ENCODE peak calls at places on chromosomes 5 and 9, in four cellular contexts. P, J, C and O are unnamed samples.

GRCh38 chr9:137111788-137112563 is 2.6 kb downstream of the DPP7 start:
- DNase-seq in P (no peak), J (no peak), C (no peak), O (no peak)

GRCh38 chr5:170293273-170293672 is 4.3 kb downstream of the LCP2 start:
- DNase-seq in P (peak; percentile 87), J (no peak), C (no peak), O (no peak)

GRCh38 chr5:133041910-133042309 is 9.9 kb upstream of the HSPA4 start:
- DNase-seq in P (no peak), J (no peak), C (no peak), O (no peak)

GRCh38 chr5:122152266-122152900 is 23.0 kb downstream of the ZNF474 start:
- DNase-seq in P (no peak), J (no peak), C (no peak), O (no peak)

GRCh38 chr9:127104465-127105311 is 17.7 kb downstream of the ANGPTL2 start:
- DNase-seq in P (no peak), J (no peak), C (no peak), O (peak; percentile 45)

GRCh38 chr5:136769900-136770684 is 404.7 kb upstream of the TRPC7 start:
- DNase-seq in P (no peak), J (peak; percentile 85), C (peak; percentile 74), O (peak; percentile 73)

GRCh38 chr9:130844028-130844427 is 9.0 kb downstream of the ABL1 start:
- DNase-seq in P (no peak), J (no peak), C (peak; percentile 87), O (no peak)

GRCh38 chr5:177963966-177964365 is 32.1 kb downstream of the PROP1 start:
- DNase-seq in P (no peak), J (no peak), C (peak; percentile 1), O (no peak)

GRCh38 chr5:141491323-141492167 is 2.7 kb downstream of the PCDHGC5 start:
- DNase-seq in P (no peak), J (peak; percentile 44), C (no peak), O (no peak)

GRCh38 chr5:148998174-148998797 is 64.6 kb downstream of the SH3TC2 start:
- DNase-seq in P (no peak), J (no peak), C (peak; percentile 26), O (peak; percentile 38)

GRCh38 chr9:38079410-38080105 is 10.5 kb upstream of the SHB start:
- DNase-seq in P (no peak), J (no peak), C (no peak), O (no peak)

GRCh38 chr5:134902071-134902801 is 2.7 kb upstream of the PCBD2 start:
- DNase-seq in P (peak; percentile 60), J (no peak), C (no peak), O (no peak)

GRCh38 chr5:87243161-87243877 is 24.4 kb upstream of the RASA1 start:
- DNase-seq in P (no peak), J (no peak), C (no peak), O (no peak)

GRCh38 chr5:158392753-158393152 is 533.8 kb upstream of the CLINT1 start:
- DNase-seq in P (no peak), J (no peak), C (no peak), O (no peak)

GRCh38 chr5:170631471-170632195 is 127.8 kb downstream of the KCNIP1 start:
- DNase-seq in P (no peak), J (peak; percentile 68), C (peak; percentile 22), O (peak; percentile 68)

GRCh38 chr9:135301271-135302263 is 178.0 kb upstream of the PPP1R26 start:
- DNase-seq in P (no peak), J (no peak), C (no peak), O (peak; percentile 17)

GRCh38 chr9:90943341-90943740 is 141.7 kb downstream of the SYK start:
- DNase-seq in P (no peak), J (no peak), C (no peak), O (no peak)

GRCh38 chr5:59640411-59640810 is 253.1 kb downstream of the PDE4D start:
- DNase-seq in P (no peak), J (no peak), C (no peak), O (no peak)

GRCh38 chr5:138753794-138754698 is 821 bp downstream of the CTNNA1 start:
- DNase-seq in P (no peak), J (peak; percentile 61), C (peak; percentile 62), O (peak; percentile 82)

GRCh38 chr9:126000256-126000655 is 253.1 kb downstream of the PBX3 start:
- DNase-seq in P (no peak), J (no peak), C (no peak), O (peak; percentile 13)

GRCh38 chr9:36504154-36504550 is 68.5 kb upstream of the MELK start:
- DNase-seq in P (no peak), J (no peak), C (no peak), O (no peak)

GRCh38 chr5:134626369-134627014 is 6.1 kb downstream of the SAR1B start:
- DNase-seq in P (no peak), J (no peak), C (no peak), O (no peak)

GRCh38 chr5:57209316-57210040 is 35.6 kb downstream of the GPBP1 start:
- DNase-seq in P (no peak), J (no peak), C (no peak), O (no peak)

GRCh38 chr5:65190328-65191053 is 291.2 kb downstream of the ADAMTS6 start:
- DNase-seq in P (peak; percentile 17), J (no peak), C (no peak), O (no peak)

GRCh38 chr9:34454571-34455065 is 3.8 kb downstream of the FAM219A start:
- DNase-seq in P (no peak), J (no peak), C (no peak), O (peak; percentile 34)

GRCh38 chr5:173547579-173547978 is 68.9 kb downstream of the BOD1 start:
- DNase-seq in P (peak; percentile 48), J (no peak), C (no peak), O (no peak)

GRCh38 chr5:111404270-111404769 is 108.0 kb downstream of the STARD4 start:
- DNase-seq in P (no peak), J (no peak), C (no peak), O (no peak)

GRCh38 chr5:37842048-37842447 is 2.2 kb upstream of the GDNF start:
- DNase-seq in P (no peak), J (no peak), C (no peak), O (no peak)

GRCh38 chr5:37838933-37839341 is 904 bp downstream of the GDNF start:
- DNase-seq in P (no peak), J (peak; percentile 28), C (no peak), O (peak; percentile 24)

GRCh38 chr5:37841223-37841622 is 1.4 kb upstream of the GDNF start:
- DNase-seq in P (no peak), J (no peak), C (no peak), O (no peak)

GRCh38 chr5:37839441-37840035 is 303 bp downstream of the GDNF start:
- DNase-seq in P (no peak), J (peak; percentile 51), C (no peak), O (peak; percentile 70)

GRCh38 chr5:37840036-37840909 is at the start of gene GDNF:
- DNase-seq in P (no peak), J (peak; percentile 65), C (no peak), O (peak; percentile 59)
- TF ChIP-seq USF1 in P (no peak), J (peak; percentile 59), C (no peak), O (no peak)

GRCh38 chr9:113658565-113658935 is 195.0 kb downstream of the RGS3 start:
- DNase-seq in P (no peak), J (no peak), C (no peak), O (no peak)
- TF ChIP-seq USF1 in P (no peak), J (no peak), C (no peak), O (no peak)

DNA sequence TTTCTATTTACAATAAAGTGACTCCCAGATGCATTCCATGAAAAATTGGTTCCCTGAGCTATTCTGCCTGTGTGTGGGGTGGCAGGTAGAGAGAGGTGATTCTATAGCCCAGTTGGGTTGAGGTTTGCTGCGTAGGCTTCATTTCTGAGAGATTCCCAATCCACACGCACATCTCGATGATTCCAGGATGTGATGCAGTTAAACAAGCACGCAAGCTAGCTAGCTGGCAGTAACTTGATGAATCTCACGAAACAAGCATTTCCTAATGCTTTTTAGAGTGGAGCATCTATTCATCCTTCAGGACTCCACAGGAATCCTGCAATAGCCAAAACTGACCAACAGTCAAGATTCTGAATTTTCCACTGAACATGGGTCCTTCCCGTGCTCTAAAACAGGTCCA is 43.8 kb upstream of the CER1 start:
- DNase-seq in P (no peak), J (no peak), C (no peak), O (no peak)
- TF ChIP-seq USF1 in P (no peak), J (no peak), C (no peak), O (no peak)

DNA sequence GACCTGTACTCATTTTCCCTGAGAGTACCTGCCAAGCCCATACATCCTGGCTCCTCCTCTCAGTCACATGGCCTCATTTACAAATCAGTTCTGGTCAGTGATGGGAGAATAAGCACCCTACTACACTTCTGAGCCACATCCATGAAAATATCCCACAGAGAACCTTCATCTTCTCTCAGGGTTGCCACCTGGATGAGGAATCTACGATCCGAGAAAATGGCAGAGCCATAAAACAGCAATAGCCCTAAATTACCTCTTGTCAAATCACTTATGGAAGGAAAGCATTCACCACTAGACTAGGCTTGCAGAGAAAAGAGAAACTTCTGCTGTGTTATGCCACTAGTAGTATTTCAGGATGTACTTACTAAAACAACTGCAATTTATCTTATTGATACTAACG is 324.8 kb downstream of the BNC2 start:
- DNase-seq in P (no peak), J (no peak), C (no peak), O (no peak)
- TF ChIP-seq USF1 in P (no peak), J (no peak), C (no peak), O (no peak)

DNA sequence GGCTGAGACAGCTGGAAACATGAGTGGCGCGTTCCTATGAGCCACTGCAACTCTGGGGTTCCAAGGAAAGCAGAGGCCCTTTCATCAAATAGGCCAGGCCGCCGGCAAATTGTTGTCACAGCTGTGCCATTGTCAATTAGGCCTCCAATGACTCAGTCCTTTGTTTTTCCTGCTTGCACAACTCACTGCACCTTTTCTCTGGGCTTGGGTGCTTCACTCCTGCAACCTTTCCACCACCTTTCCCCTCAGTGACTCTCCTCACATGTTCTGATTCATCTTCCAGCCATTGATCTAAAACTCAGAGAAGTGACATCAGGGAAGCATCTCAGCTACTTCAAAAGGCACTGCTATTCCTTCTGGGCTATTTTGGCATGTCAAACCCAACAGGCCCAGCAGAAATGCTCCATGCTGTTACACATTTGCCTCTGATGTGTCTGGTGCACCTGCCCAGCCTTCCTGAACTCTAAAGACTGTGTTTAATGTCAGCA is 653.7 kb downstream of the NR2F1-AS1 start:
- DNase-seq in P (no peak), J (no peak), C (no peak), O (no peak)
- TF ChIP-seq USF1 in P (no peak), J (no peak), C (no peak), O (no peak)

GRCh38 chr9:121498487-121499176 is 1.0 kb downstream of the GGTA1 start:
- DNase-seq in P (no peak), J (peak; percentile 50), C (no peak), O (peak; percentile 47)

GRCh38 chr9:121498150-121498486 is 1.5 kb downstream of the GGTA1 start:
- DNase-seq in P (peak; percentile 21), J (peak; percentile 61), C (peak; percentile 74), O (peak; percentile 82)

GRCh38 chr9:121499177-121499426 is 542 bp downstream of the GGTA1 start:
- DNase-seq in P (no peak), J (no peak), C (no peak), O (no peak)

GRCh38 chr9:121500165-121500478 is 478 bp upstream of the GGTA1 start:
- DNase-seq in P (no peak), J (no peak), C (no peak), O (no peak)

GRCh38 chr9:121499427-121500164 is at the start of gene GGTA1:
- DNase-seq in P (no peak), J (peak; percentile 44), C (peak; percentile 38), O (peak; percentile 90)
- TF ChIP-seq USF1 in P (no peak), J (no peak), C (no peak), O (no peak)